ENCODE peak calls at places on chromosome 17, in four cellular contexts. One of them, this sample, is unnamed.

GRCh38 chr17:4510615-4510941 is 11.9 kb downstream of the SPNS2 start:
- DNase-seq in GM13977: no peak
- DNase-seq in breast epithelium: no peak
- DNase-seq in tibial nerve: no peak
- DNase-seq in this sample: no peak

GRCh38 chr17:45296833-45297124 is 20.0 kb downstream of the MAP3K14 start:
- DNase-seq in tibial nerve: no peak
- DNase-seq in GM13977: no peak
- DNase-seq in breast epithelium: no peak
- DNase-seq in this sample: no peak

GRCh38 chr17:21034350-21035235 is 8.2 kb downstream of the USP22 start:
- DNase-seq in GM13977: no peak
- DNase-seq in breast epithelium: no peak
- DNase-seq in tibial nerve: no peak
- DNase-seq in this sample: no peak

GRCh38 chr17:61235821-61236197 is 163.8 kb upstream of the TBX2 start:
- DNase-seq in tibial nerve: no peak
- DNase-seq in breast epithelium: no peak
- DNase-seq in GM13977: no peak
- DNase-seq in this sample: no peak

GRCh38 chr17:77863814-77864161 is 94.7 kb upstream of the TNRC6C start:
- DNase-seq in tibial nerve: no peak
- DNase-seq in breast epithelium: no peak
- DNase-seq in GM13977: no peak
- DNase-seq in this sample: no peak

GRCh38 chr17:63698381-63698885 is 1.5 kb downstream of the LIMD2 start:
- DNase-seq in breast epithelium: no peak
- DNase-seq in GM13977: no peak
- DNase-seq in tibial nerve: no peak
- DNase-seq in this sample: no peak

GRCh38 chr17:73770115-73770848 is 126.0 kb upstream of the SDK2 start:
- DNase-seq in tibial nerve: peak
- DNase-seq in breast epithelium: peak
- DNase-seq in GM13977: no peak
- DNase-seq in this sample: peak

GRCh38 chr17:80034654-80034976 is 1.1 kb downstream of the TBC1D16 start:
- DNase-seq in tibial nerve: no peak
- DNase-seq in breast epithelium: no peak
- DNase-seq in GM13977: no peak
- DNase-seq in this sample: no peak

GRCh38 chr17:58538801-58539410 is 24.5 kb upstream of the MTMR4 start:
- DNase-seq in tibial nerve: no peak
- DNase-seq in breast epithelium: no peak
- DNase-seq in GM13977: no peak
- DNase-seq in this sample: no peak

GRCh38 chr17:67126983-67127382 is 82.6 kb downstream of the CACNG1 start:
- DNase-seq in GM13977: no peak
- DNase-seq in breast epithelium: no peak
- DNase-seq in tibial nerve: no peak
- DNase-seq in this sample: no peak

GRCh38 chr17:8747731-8748130 is 3.1 kb upstream of the CCDC42 start:
- DNase-seq in tibial nerve: no peak
- DNase-seq in breast epithelium: no peak
- DNase-seq in GM13977: no peak
- DNase-seq in this sample: no peak

GRCh38 chr17:67449065-67449464 is 72.0 kb downstream of the PITPNC1 start:
- DNase-seq in breast epithelium: no peak
- DNase-seq in tibial nerve: no peak
- DNase-seq in GM13977: no peak
- DNase-seq in this sample: no peak

GRCh38 chr17:17025621-17026020 is 16.6 kb upstream of the MPRIP start:
- DNase-seq in breast epithelium: peak
- DNase-seq in GM13977: no peak
- DNase-seq in tibial nerve: no peak
- DNase-seq in this sample: no peak

GRCh38 chr17:63437287-63438091 is 8.6 kb downstream of the CYB561 start:
- DNase-seq in breast epithelium: no peak
- DNase-seq in tibial nerve: no peak
- DNase-seq in GM13977: no peak
- DNase-seq in this sample: no peak

GRCh38 chr17:42406602-42407288 is 16.3 kb downstream of the CAVIN1 start:
- DNase-seq in tibial nerve: no peak
- DNase-seq in breast epithelium: no peak
- DNase-seq in GM13977: no peak
- DNase-seq in this sample: no peak

GRCh38 chr17:52606098-52606497 is 447.6 kb upstream of the CA10 start:
- DNase-seq in breast epithelium: no peak
- DNase-seq in GM13977: no peak
- DNase-seq in tibial nerve: no peak
- DNase-seq in this sample: no peak

GRCh38 chr17:39196820-39197331 is 593 bp downstream of the CACNB1 start:
- DNase-seq in breast epithelium: no peak
- DNase-seq in tibial nerve: no peak
- DNase-seq in GM13977: peak
- DNase-seq in this sample: no peak

GRCh38 chr17:39652635-39653315 is 12.4 kb upstream of the TCAP start:
- DNase-seq in tibial nerve: no peak
- DNase-seq in GM13977: no peak
- DNase-seq in breast epithelium: no peak
- DNase-seq in this sample: peak

GRCh38 chr17:77287432-77288068 is 146.8 kb downstream of the SEC14L1 start:
- DNase-seq in tibial nerve: no peak
- DNase-seq in GM13977: no peak
- DNase-seq in breast epithelium: peak
- DNase-seq in this sample: no peak

GRCh38 chr17:12927541-12928425 is 90.0 kb downstream of the ELAC2 start:
- DNase-seq in breast epithelium: no peak
- DNase-seq in tibial nerve: peak
- DNase-seq in GM13977: no peak
- DNase-seq in this sample: no peak

GRCh38 chr17:61805399-61805798 is 57.9 kb downstream of the BRIP1 start:
- DNase-seq in GM13977: no peak
- DNase-seq in breast epithelium: no peak
- DNase-seq in tibial nerve: no peak
- DNase-seq in this sample: no peak

GRCh38 chr17:9023389-9024210 is 2.3 kb downstream of the NTN1 start:
- DNase-seq in tibial nerve: no peak
- DNase-seq in GM13977: peak
- DNase-seq in breast epithelium: no peak
- DNase-seq in this sample: no peak

GRCh38 chr17:39096435-39097158 is 54.8 kb downstream of the PLXDC1 start:
- DNase-seq in GM13977: no peak
- DNase-seq in tibial nerve: no peak
- DNase-seq in breast epithelium: no peak
- DNase-seq in this sample: no peak

GRCh38 chr17:52276609-52277008 is 118.1 kb upstream of the CA10 start:
- DNase-seq in tibial nerve: no peak
- DNase-seq in breast epithelium: no peak
- DNase-seq in GM13977: no peak
- DNase-seq in this sample: no peak

GRCh38 chr17:6712854-6713129 is 377 bp downstream of the SLC13A5 start:
- DNase-seq in GM13977: no peak
- DNase-seq in tibial nerve: no peak
- DNase-seq in breast epithelium: no peak
- DNase-seq in this sample: no peak

GRCh38 chr17:35947156-35947585 is 3.7 kb upstream of the LYZL6 start:
- DNase-seq in GM13977: peak
- DNase-seq in breast epithelium: no peak
- DNase-seq in tibial nerve: peak
- DNase-seq in this sample: peak

GRCh38 chr17:39697961-39698360 is 1.9 kb upstream of the ERBB2 start:
- DNase-seq in breast epithelium: no peak
- DNase-seq in tibial nerve: no peak
- DNase-seq in GM13977: no peak
- DNase-seq in this sample: no peak

GRCh38 chr17:58391302-58391984 is 25.9 kb downstream of the RNF43 start:
- DNase-seq in tibial nerve: no peak
- DNase-seq in breast epithelium: peak
- DNase-seq in GM13977: no peak
- DNase-seq in this sample: no peak

GRCh38 chr17:30318190-30318589 is 15.7 kb downstream of the TMIGD1 start:
- DNase-seq in GM13977: no peak
- DNase-seq in breast epithelium: no peak
- DNase-seq in tibial nerve: no peak
- DNase-seq in this sample: no peak

GRCh38 chr17:63173903-63174302 is 207.9 kb downstream of the TANC2 start:
- DNase-seq in GM13977: no peak
- DNase-seq in tibial nerve: no peak
- DNase-seq in breast epithelium: no peak
- DNase-seq in this sample: no peak

GRCh38 chr17:66549312-66549705 is 246.9 kb downstream of the PRKCA start:
- DNase-seq in GM13977: no peak
- DNase-seq in tibial nerve: no peak
- DNase-seq in breast epithelium: no peak
- DNase-seq in this sample: no peak

GRCh38 chr17:40854175-40854814 is 12.7 kb downstream of the KRT12 start:
- DNase-seq in breast epithelium: no peak
- DNase-seq in GM13977: no peak
- DNase-seq in tibial nerve: no peak
- DNase-seq in this sample: no peak
- TF ChIP-seq CTCF in breast epithelium: no peak
- TF ChIP-seq CTCF in GM13977: no peak
- TF ChIP-seq CTCF in tibial nerve: no peak
- TF ChIP-seq CTCF in this sample: no peak

GRCh38 chr17:82518826-82519810 is at the start of gene FOXK2:
- DNase-seq in tibial nerve: peak
- DNase-seq in breast epithelium: peak
- DNase-seq in GM13977: peak
- DNase-seq in this sample: peak

GRCh38 chr17:82520041-82520910 is 744 bp downstream of the FOXK2 start:
- DNase-seq in breast epithelium: no peak
- DNase-seq in GM13977: peak
- DNase-seq in tibial nerve: no peak
- DNase-seq in this sample: peak

GRCh38 chr17:82517230-82517865 is 2.2 kb upstream of the FOXK2 start:
- DNase-seq in breast epithelium: no peak
- DNase-seq in tibial nerve: no peak
- DNase-seq in GM13977: no peak
- DNase-seq in this sample: no peak
- TF ChIP-seq CTCF in breast epithelium: no peak
- TF ChIP-seq CTCF in tibial nerve: no peak
- TF ChIP-seq CTCF in GM13977: no peak
- TF ChIP-seq CTCF in this sample: no peak

GRCh38 chr17:37762669-37763068 is 17.8 kb upstream of the HNF1B start:
- DNase-seq in GM13977: no peak
- DNase-seq in tibial nerve: no peak
- DNase-seq in breast epithelium: no peak
- DNase-seq in this sample: no peak
- TF ChIP-seq CTCF in GM13977: no peak
- TF ChIP-seq CTCF in tibial nerve: no peak
- TF ChIP-seq CTCF in breast epithelium: no peak
- TF ChIP-seq CTCF in this sample: no peak

DNA sequence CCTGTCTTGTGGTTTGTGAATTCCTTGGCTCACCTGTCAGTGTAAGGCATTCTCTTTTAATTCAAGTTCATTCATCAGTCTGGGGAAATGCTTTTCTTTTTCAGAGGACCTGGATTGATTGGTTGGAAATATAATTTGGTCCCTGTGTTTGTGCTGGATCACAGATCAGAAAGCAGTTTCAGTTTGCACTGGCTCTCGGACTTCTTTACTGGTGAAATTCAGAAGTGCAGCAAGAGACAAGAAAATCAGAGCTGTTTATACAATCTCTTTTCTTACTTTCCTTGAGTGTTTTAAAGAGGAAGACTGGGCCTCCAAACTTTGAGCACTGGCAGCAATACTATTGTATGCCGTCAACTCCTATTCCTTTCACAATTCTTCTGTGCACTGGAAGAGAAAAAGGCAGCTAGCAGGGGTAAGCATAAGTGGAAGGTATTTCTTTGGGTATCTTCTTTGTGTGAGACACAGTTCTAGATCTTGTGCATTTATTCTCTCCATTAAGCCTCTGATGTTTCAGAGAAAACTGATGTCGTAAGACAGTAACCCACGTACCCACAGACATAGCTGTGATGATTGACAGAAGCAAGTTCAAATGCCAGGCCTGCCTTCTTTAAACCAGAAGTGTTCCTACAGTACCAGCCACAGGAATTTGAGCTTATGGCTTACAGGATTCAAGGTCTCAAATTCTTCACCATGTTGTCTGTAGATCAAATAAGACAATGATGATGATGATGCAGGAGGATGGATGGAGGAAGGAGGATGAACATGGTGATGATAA is 161.6 kb upstream of the KCNJ16 start:
- DNase-seq in GM13977: no peak
- DNase-seq in tibial nerve: no peak
- DNase-seq in breast epithelium: no peak
- DNase-seq in this sample: no peak
- TF ChIP-seq CTCF in GM13977: no peak
- TF ChIP-seq CTCF in tibial nerve: no peak
- TF ChIP-seq CTCF in breast epithelium: no peak
- TF ChIP-seq CTCF in this sample: no peak

GRCh38 chr17:13940858-13941665 is 128.2 kb upstream of the COX10 start:
- DNase-seq in GM13977: no peak
- DNase-seq in breast epithelium: no peak
- DNase-seq in tibial nerve: no peak
- DNase-seq in this sample: no peak
- TF ChIP-seq CTCF in GM13977: no peak
- TF ChIP-seq CTCF in breast epithelium: no peak
- TF ChIP-seq CTCF in tibial nerve: no peak
- TF ChIP-seq CTCF in this sample: no peak

DNA sequence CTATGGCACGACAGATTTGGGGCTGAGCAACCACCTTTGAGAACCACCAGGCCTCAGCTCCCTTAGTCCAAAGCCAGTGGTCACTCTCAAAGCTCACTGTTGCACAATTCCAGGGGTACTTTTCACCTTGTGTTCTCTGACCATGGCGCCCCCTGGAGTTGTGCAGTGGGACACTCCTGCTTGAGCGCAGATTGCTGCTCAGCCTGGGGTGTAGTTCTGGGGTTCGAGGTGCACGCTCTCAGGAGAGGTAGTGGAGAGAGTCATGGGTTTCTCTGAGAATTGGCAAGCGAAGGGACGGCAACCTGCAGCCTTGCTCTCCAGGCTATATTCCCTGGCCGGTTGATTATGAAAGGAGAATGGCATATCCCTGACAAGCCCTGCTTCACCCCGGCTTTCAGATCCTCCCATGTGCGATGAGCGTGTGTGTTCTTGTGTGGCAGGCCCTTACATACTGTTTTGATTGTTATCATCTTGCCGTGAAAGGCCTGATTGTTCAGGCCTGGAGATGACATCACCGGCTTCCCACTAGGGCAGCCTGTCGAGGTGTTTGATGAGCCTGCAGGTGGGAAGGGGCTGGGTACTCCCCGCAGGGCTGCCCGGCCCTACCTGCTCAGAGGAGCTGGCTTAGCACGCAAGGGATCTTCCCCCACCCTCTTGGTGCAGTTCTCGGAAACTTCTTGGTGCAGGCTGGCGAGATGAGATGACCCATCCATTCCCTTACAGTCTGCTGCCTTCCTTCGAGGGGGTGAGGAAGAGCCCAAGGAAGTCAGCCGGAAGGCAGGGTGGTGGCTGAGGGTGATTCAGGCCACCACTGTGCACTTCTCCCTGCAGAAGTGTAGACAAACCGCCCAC is 431.2 kb downstream of the SLC39A11 start:
- DNase-seq in tibial nerve: no peak
- DNase-seq in breast epithelium: no peak
- DNase-seq in GM13977: no peak
- DNase-seq in this sample: peak
- TF ChIP-seq CTCF in tibial nerve: no peak
- TF ChIP-seq CTCF in breast epithelium: no peak
- TF ChIP-seq CTCF in GM13977: peak
- TF ChIP-seq CTCF in this sample: no peak